ENCODE peak calls at places on chromosomes 2 and 18, in four cellular contexts. G is natural killer cell, J is GM23338, K is breast epithelium. U is an unnamed sample.

GRCh38 chr2:181686566-181687185 is 6.4 kb upstream of the NEUROD1 start:
- DNase-seq in K (no peak), G (no peak), J (no peak), U (no peak)

GRCh38 chr2:110858993-110859770 is 126.8 kb downstream of the ACOXL start:
- DNase-seq in J (peak), G (no peak), K (no peak), U (no peak)

GRCh38 chr2:148667114-148667513 is 22.6 kb downstream of the EPC2 start:
- DNase-seq in J (no peak), G (no peak), K (no peak), U (no peak)

GRCh38 chr2:239065962-239066361 is 218.1 kb downstream of the TWIST2 start:
- DNase-seq in G (no peak), J (peak), K (no peak), U (no peak)

GRCh38 chr2:225040862-225041209 is 1.4 kb downstream of the DOCK10 start:
- DNase-seq in K (no peak), G (peak), J (no peak), U (no peak)

GRCh38 chr2:46076251-46076650 is 221.0 kb upstream of the EPAS1 start:
- DNase-seq in K (no peak), G (no peak), J (no peak), U (no peak)

GRCh38 chr2:170052151-170052550 is 125.8 kb upstream of the MYO3B start:
- DNase-seq in K (no peak), G (no peak), J (no peak), U (no peak)

GRCh38 chr18:47036298-47036874 is 965 bp upstream of the ELOA2 start:
- DNase-seq in G (no peak), K (no peak), J (peak), U (no peak)

GRCh38 chr2:206028101-206028500 is 57.9 kb downstream of the INO80D start:
- DNase-seq in G (no peak), K (no peak), J (no peak), U (no peak)

GRCh38 chr2:206020151-206020550 is 65.8 kb downstream of the INO80D start:
- DNase-seq in K (no peak), J (no peak), G (no peak), U (no peak)

DNA sequence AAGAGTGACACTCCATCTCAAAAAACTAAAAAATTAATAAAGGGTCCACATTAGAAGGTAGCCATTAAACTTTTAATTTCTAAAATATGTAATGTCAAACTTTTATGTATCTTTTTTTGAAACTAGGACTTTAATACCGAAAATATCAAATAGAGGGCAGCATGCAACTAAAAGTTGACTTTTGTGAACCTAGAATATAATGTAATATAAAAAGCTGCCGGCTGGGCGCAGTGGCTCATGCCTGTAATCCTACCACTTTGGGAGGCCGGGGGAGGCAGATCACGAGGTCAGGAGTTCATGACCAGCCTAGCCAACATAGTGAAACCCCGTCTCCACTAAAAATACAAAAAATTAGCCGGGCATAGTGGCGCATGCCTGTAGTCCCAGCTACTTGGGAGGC is 62.8 kb downstream of the INO80D start:
- DNase-seq in J (no peak), G (no peak), K (no peak), U (no peak)
- TF ChIP-seq CTCF in J (peak), G (no peak), K (no peak), U (no peak)

DNA sequence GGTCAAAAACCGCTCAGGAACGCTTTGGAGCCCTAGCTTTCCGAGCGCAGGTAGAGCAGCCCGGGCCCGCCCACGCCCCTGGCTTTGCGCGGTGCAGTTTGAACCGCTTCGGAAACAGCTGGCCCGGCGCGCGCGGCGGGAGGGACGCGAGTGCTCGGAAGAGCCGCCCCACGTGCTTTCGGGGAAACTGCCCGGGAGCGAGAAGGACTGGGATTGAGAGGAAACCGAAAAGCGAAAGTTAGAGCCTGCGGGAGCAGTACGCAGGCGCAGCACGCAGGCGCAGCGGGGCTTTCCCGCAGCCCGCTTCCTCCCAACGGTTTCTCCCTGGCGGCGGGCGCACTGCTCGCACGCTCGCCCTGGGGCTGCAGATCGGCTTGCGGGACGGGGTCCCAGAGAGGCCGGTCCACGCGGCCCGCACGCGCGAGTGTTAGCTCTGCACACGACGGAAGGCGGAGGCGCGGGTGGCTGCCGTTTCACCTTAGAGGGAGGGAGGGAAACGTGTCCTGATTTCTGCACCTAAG is 6.3 kb upstream of the STAT1 start:
- DNase-seq in K (peak), J (peak), G (peak), U (peak)
- TF ChIP-seq CTCF in K (no peak), J (no peak), G (no peak), U (peak)

GRCh38 chr2:166333809-166334208 is 41.9 kb downstream of the SCN9A start:
- DNase-seq in G (no peak), K (no peak), J (no peak), U (no peak)
- TF ChIP-seq CTCF in G (no peak), K (no peak), J (no peak), U (no peak)

GRCh38 chr2:27134781-27135470 is 490 bp upstream of the PREB start:
- DNase-seq in G (no peak), J (no peak), K (no peak), U (no peak)

GRCh38 chr2:27135471-27135955 is 1.1 kb upstream of the PREB start:
- DNase-seq in K (no peak), G (no peak), J (no peak), U (no peak)

GRCh38 chr2:27133195-27133875 is 1.1 kb downstream of the PREB start:
- DNase-seq in G (no peak), J (no peak), K (no peak), U (no peak)

GRCh38 chr2:27136751-27137150 is 2.3 kb upstream of the PREB start:
- DNase-seq in G (no peak), J (no peak), K (no peak), U (no peak)

GRCh38 chr2:27133905-27134780 is at the start of gene PREB:
- DNase-seq in J (peak), G (peak), K (peak), U (peak)
- TF ChIP-seq CTCF in J (peak), G (no peak), K (no peak), U (peak)

GRCh38 chr2:231928481-231928880 is 2.3 kb upstream of the NPPC start:
- DNase-seq in K (peak), J (peak), G (no peak), U (peak)
- TF ChIP-seq CTCF in K (no peak), J (peak), G (no peak), U (peak)

U was measured in type B pancreatic cell.